ENCODE peak calls at places on chromosomes 7 and 10, in five cellular contexts. One of them, this sample, is unnamed.

GRCh38 chr10:67914777-67915340 is 30.4 kb downstream of the SIRT1 start:
- DNase-seq in transverse colon: no peak
- DNase-seq in Panc1: no peak
- DNase-seq in breast epithelium: no peak
- DNase-seq in spleen: no peak
- DNase-seq in this sample: no peak

GRCh38 chr7:149196705-149197171 is 1.4 kb downstream of the ZNF282 start:
- DNase-seq in transverse colon: peak
- DNase-seq in Panc1: no peak
- DNase-seq in breast epithelium: no peak
- DNase-seq in spleen: peak
- DNase-seq in this sample: no peak

GRCh38 chr10:84214612-84215235 is 10.6 kb downstream of the LRIT2 start:
- DNase-seq in transverse colon: peak
- DNase-seq in Panc1: no peak
- DNase-seq in breast epithelium: no peak
- DNase-seq in spleen: no peak
- DNase-seq in this sample: peak

GRCh38 chr10:129041916-129042315 is 425.1 kb upstream of the MGMT start:
- DNase-seq in transverse colon: no peak
- DNase-seq in Panc1: no peak
- DNase-seq in breast epithelium: no peak
- DNase-seq in spleen: no peak
- DNase-seq in this sample: no peak

GRCh38 chr10:18738835-18739234 is 79.6 kb downstream of the ARL5B start:
- DNase-seq in transverse colon: no peak
- DNase-seq in Panc1: no peak
- DNase-seq in breast epithelium: no peak
- DNase-seq in spleen: no peak
- DNase-seq in this sample: no peak

GRCh38 chr7:29807179-29807841 is 1.0 kb downstream of the WIPF3 start:
- DNase-seq in transverse colon: peak
- DNase-seq in Panc1: no peak
- DNase-seq in breast epithelium: no peak
- DNase-seq in spleen: no peak
- DNase-seq in this sample: no peak

GRCh38 chr7:82313269-82313668 is 130.3 kb downstream of the CACNA2D1 start:
- DNase-seq in transverse colon: no peak
- DNase-seq in Panc1: no peak
- DNase-seq in breast epithelium: no peak
- DNase-seq in spleen: no peak
- DNase-seq in this sample: no peak

GRCh38 chr10:22244001-22244400 is 26.2 kb upstream of the EBLN1 start:
- DNase-seq in transverse colon: no peak
- DNase-seq in Panc1: no peak
- DNase-seq in breast epithelium: no peak
- DNase-seq in spleen: no peak
- DNase-seq in this sample: no peak

GRCh38 chr7:92988051-92988450 is 129.7 kb downstream of the SAMD9 start:
- DNase-seq in transverse colon: no peak
- DNase-seq in Panc1: no peak
- DNase-seq in breast epithelium: no peak
- DNase-seq in spleen: no peak
- DNase-seq in this sample: no peak

GRCh38 chr7:87475359-87476178 is at the start of gene ABCB4:
- DNase-seq in transverse colon: peak
- DNase-seq in Panc1: no peak
- DNase-seq in breast epithelium: no peak
- DNase-seq in spleen: peak
- DNase-seq in this sample: no peak

GRCh38 chr10:110775022-110775379 is 96.7 kb upstream of the PDCD4 start:
- DNase-seq in transverse colon: no peak
- DNase-seq in Panc1: peak
- DNase-seq in breast epithelium: no peak
- DNase-seq in spleen: no peak
- DNase-seq in this sample: no peak
- H3K27ac ChIP-seq in transverse colon: peak
- H3K27ac ChIP-seq in Panc1: no peak
- H3K27ac ChIP-seq in breast epithelium: no peak
- H3K27ac ChIP-seq in spleen: no peak
- H3K27ac ChIP-seq in this sample: no peak

DNA sequence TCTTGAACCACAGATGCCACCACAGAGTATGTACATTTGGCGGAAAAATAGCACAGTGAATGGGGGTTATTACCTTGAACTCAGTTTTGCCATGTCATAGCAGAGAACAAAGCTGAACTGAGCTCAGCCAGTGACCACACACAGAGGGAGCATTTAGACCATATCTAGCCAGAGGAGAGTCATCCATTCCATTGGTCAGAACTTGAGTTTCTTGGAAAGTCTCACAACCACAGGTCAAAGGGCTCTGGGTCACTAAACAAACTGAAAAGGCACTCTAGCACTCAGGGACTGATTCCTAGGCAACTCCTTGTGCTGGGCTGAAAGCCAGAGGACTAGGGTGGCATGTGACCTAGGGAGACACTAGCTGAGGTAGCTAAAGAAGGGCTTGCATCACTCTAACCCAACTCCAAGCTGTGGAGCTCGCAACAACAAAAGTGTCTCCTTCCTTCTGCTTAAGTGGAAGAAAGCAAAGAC is 239.7 kb upstream of the SEMA3D start:
- DNase-seq in transverse colon: no peak
- DNase-seq in Panc1: no peak
- DNase-seq in breast epithelium: no peak
- DNase-seq in spleen: no peak
- DNase-seq in this sample: no peak
- TF ChIP-seq POLR2AphosphoS5 in transverse colon: no peak
- TF ChIP-seq POLR2AphosphoS5 in Panc1: no peak
- TF ChIP-seq POLR2AphosphoS5 in breast epithelium: no peak
- TF ChIP-seq POLR2AphosphoS5 in spleen: no peak
- TF ChIP-seq POLR2AphosphoS5 in this sample: no peak

GRCh38 chr10:3126741-3127342 is 45.7 kb downstream of the PITRM1 start:
- DNase-seq in transverse colon: peak
- DNase-seq in Panc1: no peak
- DNase-seq in breast epithelium: no peak
- DNase-seq in spleen: no peak
- DNase-seq in this sample: no peak
- H3K27ac ChIP-seq in transverse colon: no peak
- H3K27ac ChIP-seq in Panc1: no peak
- H3K27ac ChIP-seq in breast epithelium: peak
- H3K27ac ChIP-seq in spleen: no peak
- H3K27ac ChIP-seq in this sample: no peak

GRCh38 chr10:123595661-123596060 is 70.5 kb upstream of the GPR26 start:
- DNase-seq in transverse colon: no peak
- DNase-seq in Panc1: no peak
- DNase-seq in breast epithelium: no peak
- DNase-seq in spleen: no peak
- DNase-seq in this sample: no peak

GRCh38 chr10:123597676-123598075 is 68.5 kb upstream of the GPR26 start:
- DNase-seq in transverse colon: no peak
- DNase-seq in Panc1: no peak
- DNase-seq in breast epithelium: no peak
- DNase-seq in spleen: no peak
- DNase-seq in this sample: no peak

GRCh38 chr10:123603130-123603529 is 63.0 kb upstream of the GPR26 start:
- DNase-seq in transverse colon: no peak
- DNase-seq in Panc1: no peak
- DNase-seq in breast epithelium: no peak
- DNase-seq in spleen: no peak
- DNase-seq in this sample: no peak

GRCh38 chr10:123600177-123600576 is 66.0 kb upstream of the GPR26 start:
- DNase-seq in transverse colon: no peak
- DNase-seq in Panc1: no peak
- DNase-seq in breast epithelium: no peak
- DNase-seq in spleen: no peak
- DNase-seq in this sample: no peak

DNA sequence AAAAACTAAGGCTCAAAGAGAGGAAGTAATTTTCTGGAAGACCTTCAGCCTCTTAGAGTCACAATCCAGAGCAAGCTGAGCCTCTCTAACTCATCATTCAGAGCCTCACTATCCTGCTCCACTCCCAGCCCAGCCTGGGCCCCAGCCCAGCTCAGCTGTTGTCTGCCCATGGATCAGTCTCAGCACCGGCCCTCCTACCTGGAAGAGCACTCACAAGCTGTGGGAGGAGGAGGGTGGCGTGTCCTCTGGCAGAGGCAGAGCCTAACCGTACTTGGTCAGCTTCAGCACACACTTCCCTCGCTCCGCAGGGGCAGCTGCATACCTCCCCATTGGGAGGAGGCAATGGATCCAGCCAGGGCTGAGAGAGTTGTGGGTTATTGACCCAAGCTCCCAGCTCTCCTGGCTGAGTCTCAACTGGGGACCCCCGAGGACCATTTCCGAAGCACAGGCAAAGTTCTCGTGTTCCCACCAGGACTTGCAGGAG is 66.7 kb upstream of the GPR26 start:
- DNase-seq in transverse colon: no peak
- DNase-seq in Panc1: no peak
- DNase-seq in breast epithelium: no peak
- DNase-seq in spleen: no peak
- DNase-seq in this sample: no peak
- TF ChIP-seq POLR2AphosphoS5 in transverse colon: no peak
- TF ChIP-seq POLR2AphosphoS5 in Panc1: no peak
- TF ChIP-seq POLR2AphosphoS5 in breast epithelium: no peak
- TF ChIP-seq POLR2AphosphoS5 in spleen: no peak
- TF ChIP-seq POLR2AphosphoS5 in this sample: no peak

GRCh38 chr7:13979671-13980438 is 9.6 kb downstream of the ETV1 start:
- DNase-seq in transverse colon: no peak
- DNase-seq in Panc1: no peak
- DNase-seq in breast epithelium: no peak
- DNase-seq in spleen: no peak
- DNase-seq in this sample: no peak
- H3K27ac ChIP-seq in transverse colon: no peak
- H3K27ac ChIP-seq in Panc1: no peak
- H3K27ac ChIP-seq in breast epithelium: peak
- H3K27ac ChIP-seq in spleen: no peak
- H3K27ac ChIP-seq in this sample: no peak

This sample was measured in HL-60.